ENCODE peak calls at places on chromosome 7, in ten cellular contexts. Q is AG09309; N is tibial nerve; D is CD4-positive, alpha-beta T cell; P is activated CD8-positive, alpha-beta T cell treated with anti-CD3 and anti-CD28 coated beads for 36 hours; G is WTC11; B is stimulated activated CD8-positive, alpha-beta memory T cell treated with anti-CD3 and anti-CD28 coated beads, Interleukin-4, amount 100 ng/mL, for 48 hours; Z is OCI-M1; T is memory B cell; H is Kasumi-1. V is an unnamed sample.

GRCh38 chr7:26515462-26515861 is 223.8 kb downstream of the SNX10 start:
- DNase-seq in Q (no peak), N (no peak), D (no peak), P (no peak), G (no peak), B (no peak), Z (no peak), T (no peak), H (no peak), V (peak)

GRCh38 chr7:45917658-45918057 is 3.4 kb downstream of the IGFBP3 start:
- DNase-seq in Q (no peak), N (peak), D (peak), P (peak), G (peak), B (peak), Z (peak), T (peak), H (peak), V (peak)

GRCh38 chr7:99665989-99666388 is 13.8 kb downstream of the CYP3A5 start:
- DNase-seq in Q (no peak), N (no peak), D (no peak), P (no peak), G (no peak), B (no peak), Z (peak), T (no peak), H (no peak), V (no peak)

GRCh38 chr7:13897825-13898224 is 91.6 kb downstream of the ETV1 start:
- DNase-seq in Q (no peak), N (no peak), D (no peak), P (no peak), G (no peak), B (no peak), Z (no peak), T (no peak), H (no peak), V (no peak)

GRCh38 chr7:17371656-17372524 is 73.4 kb downstream of the AHR start:
- DNase-seq in Q (peak), N (no peak), D (no peak), P (no peak), G (no peak), B (no peak), Z (peak), T (no peak), H (no peak), V (no peak)

GRCh38 chr7:139673230-139673629 is 104.6 kb downstream of the HIPK2 start:
- DNase-seq in Q (no peak), N (no peak), D (no peak), P (peak), G (peak), B (peak), Z (no peak), T (no peak), H (no peak), V (no peak)

GRCh38 chr7:136528329-136528728 is 340.1 kb upstream of the CHRM2 start:
- DNase-seq in Q (peak), N (no peak), D (no peak), P (no peak), G (no peak), B (no peak), Z (no peak), T (no peak), H (no peak), V (no peak)

GRCh38 chr7:124909808-124910207 is 19.8 kb downstream of the POT1 start:
- DNase-seq in Q (no peak), N (no peak), D (no peak), P (no peak), G (no peak), B (no peak), Z (no peak), T (no peak), H (no peak), V (no peak)

GRCh38 chr7:38660427-38661099 is 29.4 kb upstream of the AMPH start:
- DNase-seq in Q (no peak), N (no peak), D (no peak), P (peak), G (peak), B (peak), Z (peak), T (peak), H (peak), V (no peak)

V was measured in mucosa of descending colon.